ENCODE peak calls at places on chromosomes 7 and 10, in eight cellular contexts. One of them, this sample, is unnamed. For H3K36me3, the result is how much of the 10 kb centered on the place peaks cover.

GRCh38 chr10:5283305-5284158 is 81.2 kb upstream of the UCN3 start:
- DNase-seq in upper lobe of left lung: peak
- DNase-seq in esophagus squamous epithelium: no peak
- DNase-seq in body of pancreas: peak
- DNase-seq in transverse colon: peak
- DNase-seq in uterus: peak
- DNase-seq in H1: no peak
- DNase-seq in K562: peak
- DNase-seq in this sample: no peak

GRCh38 chr7:46996972-46997371 is 584.9 kb downstream of the TNS3 start:
- DNase-seq in upper lobe of left lung: no peak
- DNase-seq in esophagus squamous epithelium: no peak
- DNase-seq in body of pancreas: no peak
- DNase-seq in transverse colon: no peak
- DNase-seq in uterus: no peak
- DNase-seq in H1: no peak
- DNase-seq in K562: no peak
- DNase-seq in this sample: no peak

GRCh38 chr10:63630928-63631685 is 109.9 kb downstream of the REEP3 start:
- DNase-seq in upper lobe of left lung: no peak
- DNase-seq in esophagus squamous epithelium: no peak
- DNase-seq in body of pancreas: no peak
- DNase-seq in transverse colon: no peak
- DNase-seq in uterus: no peak
- DNase-seq in H1: no peak
- DNase-seq in K562: no peak
- DNase-seq in this sample: no peak

GRCh38 chr10:102485093-102485785 is 17.3 kb downstream of the ACTR1A start:
- DNase-seq in upper lobe of left lung: no peak
- DNase-seq in esophagus squamous epithelium: no peak
- DNase-seq in body of pancreas: no peak
- DNase-seq in transverse colon: no peak
- DNase-seq in uterus: no peak
- DNase-seq in H1: no peak
- DNase-seq in K562: no peak
- DNase-seq in this sample: no peak

GRCh38 chr7:74029094-74029785 is 1.3 kb downstream of the ELN start:
- DNase-seq in upper lobe of left lung: no peak
- DNase-seq in esophagus squamous epithelium: no peak
- DNase-seq in body of pancreas: peak
- DNase-seq in transverse colon: no peak
- DNase-seq in uterus: no peak
- DNase-seq in H1: no peak
- DNase-seq in K562: no peak
- DNase-seq in this sample: no peak

GRCh38 chr10:66257801-66258200 is 668.0 kb upstream of the LRRTM3 start:
- DNase-seq in upper lobe of left lung: no peak
- DNase-seq in esophagus squamous epithelium: no peak
- DNase-seq in body of pancreas: no peak
- DNase-seq in transverse colon: no peak
- DNase-seq in uterus: no peak
- DNase-seq in H1: no peak
- DNase-seq in K562: no peak
- DNase-seq in this sample: no peak

GRCh38 chr10:58318346-58318745 is 16.5 kb upstream of the UBE2D1 start:
- DNase-seq in upper lobe of left lung: no peak
- DNase-seq in esophagus squamous epithelium: no peak
- DNase-seq in body of pancreas: no peak
- DNase-seq in transverse colon: no peak
- DNase-seq in uterus: no peak
- DNase-seq in H1: no peak
- DNase-seq in K562: no peak
- DNase-seq in this sample: no peak

GRCh38 chr7:130958846-130959245 is 224.8 kb upstream of the KLF14 start:
- DNase-seq in upper lobe of left lung: no peak
- DNase-seq in esophagus squamous epithelium: no peak
- DNase-seq in body of pancreas: no peak
- DNase-seq in transverse colon: no peak
- DNase-seq in uterus: no peak
- DNase-seq in H1: no peak
- DNase-seq in K562: no peak
- DNase-seq in this sample: no peak

GRCh38 chr10:77856566-77856965 is 70.0 kb downstream of the DLG5 start:
- DNase-seq in upper lobe of left lung: no peak
- DNase-seq in esophagus squamous epithelium: no peak
- DNase-seq in body of pancreas: no peak
- DNase-seq in transverse colon: no peak
- DNase-seq in uterus: no peak
- DNase-seq in H1: no peak
- DNase-seq in K562: no peak
- DNase-seq in this sample: no peak

GRCh38 chr7:23356726-23357125 is 57.6 kb downstream of the MALSU1 start:
- DNase-seq in upper lobe of left lung: no peak
- DNase-seq in esophagus squamous epithelium: no peak
- DNase-seq in body of pancreas: no peak
- DNase-seq in transverse colon: no peak
- DNase-seq in uterus: no peak
- DNase-seq in H1: no peak
- DNase-seq in K562: no peak
- DNase-seq in this sample: no peak

GRCh38 chr7:28835800-28836199 is 122.3 kb downstream of the TRIL start:
- DNase-seq in upper lobe of left lung: no peak
- DNase-seq in esophagus squamous epithelium: no peak
- DNase-seq in body of pancreas: no peak
- DNase-seq in transverse colon: no peak
- DNase-seq in uterus: no peak
- DNase-seq in H1: no peak
- DNase-seq in K562: no peak
- DNase-seq in this sample: no peak

GRCh38 chr7:88344956-88345832 is 38.5 kb upstream of the STEAP4 start:
- DNase-seq in upper lobe of left lung: peak
- DNase-seq in esophagus squamous epithelium: no peak
- DNase-seq in body of pancreas: peak
- DNase-seq in transverse colon: peak
- DNase-seq in uterus: no peak
- DNase-seq in H1: peak
- DNase-seq in K562: peak
- DNase-seq in this sample: no peak

GRCh38 chr7:18320971-18321567 is 174.5 kb upstream of the HDAC9 start:
- DNase-seq in upper lobe of left lung: no peak
- DNase-seq in esophagus squamous epithelium: no peak
- DNase-seq in body of pancreas: no peak
- DNase-seq in transverse colon: no peak
- DNase-seq in uterus: no peak
- DNase-seq in H1: no peak
- DNase-seq in K562: peak
- DNase-seq in this sample: no peak

GRCh38 chr7:115135769-115136410 is 214.0 kb downstream of the MDFIC start:
- DNase-seq in upper lobe of left lung: no peak
- DNase-seq in esophagus squamous epithelium: no peak
- DNase-seq in body of pancreas: no peak
- DNase-seq in transverse colon: no peak
- DNase-seq in uterus: peak
- DNase-seq in H1: no peak
- DNase-seq in K562: no peak
- DNase-seq in this sample: no peak

GRCh38 chr7:103343332-103343731 is 1.2 kb downstream of the DNAJC2 start:
- DNase-seq in upper lobe of left lung: no peak
- DNase-seq in esophagus squamous epithelium: no peak
- DNase-seq in body of pancreas: no peak
- DNase-seq in transverse colon: no peak
- DNase-seq in uterus: no peak
- DNase-seq in H1: no peak
- DNase-seq in K562: no peak
- DNase-seq in this sample: no peak

GRCh38 chr10:104253106-104253505 is 1.6 kb upstream of the GSTO1 start:
- DNase-seq in upper lobe of left lung: no peak
- DNase-seq in esophagus squamous epithelium: no peak
- DNase-seq in body of pancreas: no peak
- DNase-seq in transverse colon: no peak
- DNase-seq in uterus: no peak
- DNase-seq in H1: no peak
- DNase-seq in K562: peak
- DNase-seq in this sample: no peak

GRCh38 chr10:133242611-133243356 is 5.1 kb downstream of the VENTX start:
- DNase-seq in upper lobe of left lung: no peak
- DNase-seq in esophagus squamous epithelium: no peak
- DNase-seq in body of pancreas: no peak
- DNase-seq in transverse colon: no peak
- DNase-seq in uterus: no peak
- DNase-seq in H1: no peak
- DNase-seq in K562: no peak
- DNase-seq in this sample: no peak

GRCh38 chr10:112159469-112159868 is 24.1 kb downstream of the GPAM start:
- DNase-seq in upper lobe of left lung: no peak
- DNase-seq in esophagus squamous epithelium: no peak
- DNase-seq in body of pancreas: no peak
- DNase-seq in transverse colon: no peak
- DNase-seq in uterus: no peak
- DNase-seq in H1: no peak
- DNase-seq in K562: no peak
- DNase-seq in this sample: no peak

GRCh38 chr10:133033742-133034048 is 54.0 kb upstream of the ADGRA1 start:
- DNase-seq in upper lobe of left lung: no peak
- DNase-seq in esophagus squamous epithelium: no peak
- DNase-seq in body of pancreas: no peak
- DNase-seq in transverse colon: no peak
- DNase-seq in uterus: no peak
- DNase-seq in H1: no peak
- DNase-seq in K562: no peak
- DNase-seq in this sample: no peak

GRCh38 chr10:121437596-121437995 is 160.6 kb downstream of the FGFR2 start:
- DNase-seq in upper lobe of left lung: peak
- DNase-seq in esophagus squamous epithelium: no peak
- DNase-seq in body of pancreas: no peak
- DNase-seq in transverse colon: peak
- DNase-seq in uterus: peak
- DNase-seq in H1: no peak
- DNase-seq in K562: no peak
- DNase-seq in this sample: no peak
- TF ChIP-seq CTCF in upper lobe of left lung: no peak
- TF ChIP-seq CTCF in esophagus squamous epithelium: no peak
- TF ChIP-seq CTCF in body of pancreas: no peak
- TF ChIP-seq CTCF in transverse colon: no peak
- TF ChIP-seq CTCF in uterus: no peak
- TF ChIP-seq CTCF in H1: no peak
- TF ChIP-seq CTCF in K562: no peak
- TF ChIP-seq CTCF in this sample: no peak

DNA sequence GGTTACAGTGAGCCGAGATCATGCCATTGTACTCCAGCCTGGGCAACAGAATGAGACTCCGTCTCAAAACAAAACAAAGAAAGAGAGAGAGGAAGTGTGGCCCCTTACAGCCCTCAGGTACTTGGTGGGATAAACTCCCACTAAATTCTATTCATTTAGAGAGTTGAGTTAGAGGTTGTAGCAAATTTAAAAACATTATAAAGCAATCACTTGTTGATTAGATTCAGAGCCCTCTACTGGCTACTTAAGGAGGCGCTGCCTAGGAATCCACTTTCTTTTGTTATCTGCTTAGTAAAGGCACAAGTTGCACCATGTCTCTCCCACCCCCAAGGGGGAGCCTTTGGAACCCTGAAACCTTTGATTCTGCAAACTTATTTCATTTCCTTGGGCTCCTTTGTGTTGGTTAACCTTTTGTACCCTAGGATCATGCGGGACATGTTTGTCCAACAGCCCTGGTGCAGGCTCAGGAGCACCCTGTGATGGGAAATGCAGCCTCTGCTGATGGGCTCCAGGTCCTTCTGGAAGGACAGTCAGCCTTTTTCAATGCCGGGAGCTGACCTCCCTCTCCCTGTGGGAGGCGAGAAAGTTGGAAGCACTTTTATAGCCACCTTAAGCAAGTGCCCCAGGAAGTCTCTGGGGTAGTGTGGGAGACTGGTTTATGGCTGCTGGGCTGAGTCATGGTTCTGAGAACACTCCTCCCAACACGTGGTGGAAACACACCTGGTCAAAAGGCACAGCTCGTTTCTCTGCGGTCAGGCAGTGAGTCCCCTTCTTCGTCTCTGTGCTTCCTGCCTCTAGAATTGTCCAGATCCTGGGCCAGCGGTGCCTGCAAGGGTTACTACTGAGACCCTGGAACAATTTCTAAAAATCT is 2.3 kb downstream of the HKDC1 start:
- DNase-seq in upper lobe of left lung: peak
- DNase-seq in esophagus squamous epithelium: peak
- DNase-seq in body of pancreas: peak
- DNase-seq in transverse colon: peak
- DNase-seq in uterus: peak
- DNase-seq in H1: peak
- DNase-seq in K562: peak
- DNase-seq in this sample: no peak
- TF ChIP-seq POLR2A in upper lobe of left lung: no peak
- TF ChIP-seq POLR2A in esophagus squamous epithelium: no peak
- TF ChIP-seq POLR2A in body of pancreas: no peak
- TF ChIP-seq POLR2A in transverse colon: peak
- TF ChIP-seq POLR2A in uterus: no peak
- TF ChIP-seq POLR2A in H1: no peak
- TF ChIP-seq POLR2A in K562: peak
- TF ChIP-seq POLR2A in this sample: no peak

GRCh38 chr7:105060923-105061322 is 46.9 kb downstream of the KMT2E start:
- DNase-seq in upper lobe of left lung: no peak
- DNase-seq in esophagus squamous epithelium: no peak
- DNase-seq in body of pancreas: no peak
- DNase-seq in transverse colon: no peak
- DNase-seq in uterus: no peak
- DNase-seq in H1: no peak
- DNase-seq in K562: no peak
- DNase-seq in this sample: no peak

GRCh38 chr7:105065104-105065503 is 51.1 kb downstream of the KMT2E start:
- DNase-seq in upper lobe of left lung: no peak
- DNase-seq in esophagus squamous epithelium: no peak
- DNase-seq in body of pancreas: no peak
- DNase-seq in transverse colon: no peak
- DNase-seq in uterus: no peak
- DNase-seq in H1: no peak
- DNase-seq in K562: no peak
- DNase-seq in this sample: no peak

GRCh38 chr7:105057472-105057871 is 43.5 kb downstream of the KMT2E start:
- DNase-seq in upper lobe of left lung: no peak
- DNase-seq in esophagus squamous epithelium: no peak
- DNase-seq in body of pancreas: no peak
- DNase-seq in transverse colon: no peak
- DNase-seq in uterus: no peak
- DNase-seq in H1: no peak
- DNase-seq in K562: no peak
- DNase-seq in this sample: no peak

GRCh38 chr7:105055621-105056020 is 41.6 kb downstream of the KMT2E start:
- DNase-seq in upper lobe of left lung: no peak
- DNase-seq in esophagus squamous epithelium: no peak
- DNase-seq in body of pancreas: no peak
- DNase-seq in transverse colon: no peak
- DNase-seq in uterus: no peak
- DNase-seq in H1: no peak
- DNase-seq in K562: no peak
- DNase-seq in this sample: no peak

GRCh38 chr7:105060394-105060793 is 46.4 kb downstream of the KMT2E start:
- DNase-seq in upper lobe of left lung: no peak
- DNase-seq in esophagus squamous epithelium: no peak
- DNase-seq in body of pancreas: no peak
- DNase-seq in transverse colon: no peak
- DNase-seq in uterus: no peak
- DNase-seq in H1: no peak
- DNase-seq in K562: no peak
- DNase-seq in this sample: no peak
- H3K36me3 ChIP-seq in upper lobe of left lung: under half
- H3K36me3 ChIP-seq in esophagus squamous epithelium: under half
- H3K36me3 ChIP-seq in body of pancreas: under half
- H3K36me3 ChIP-seq in transverse colon: under half
- H3K36me3 ChIP-seq in uterus: under half
- H3K36me3 ChIP-seq in H1: under half
- H3K36me3 ChIP-seq in K562: half or more
- H3K36me3 ChIP-seq in this sample: under half

GRCh38 chr7:30176463-30177090 is 41.8 kb downstream of the MTURN start:
- DNase-seq in upper lobe of left lung: no peak
- DNase-seq in esophagus squamous epithelium: no peak
- DNase-seq in body of pancreas: no peak
- DNase-seq in transverse colon: no peak
- DNase-seq in uterus: no peak
- DNase-seq in H1: no peak
- DNase-seq in K562: no peak
- DNase-seq in this sample: no peak
- TF ChIP-seq CTCF in upper lobe of left lung: no peak
- TF ChIP-seq CTCF in esophagus squamous epithelium: no peak
- TF ChIP-seq CTCF in body of pancreas: no peak
- TF ChIP-seq CTCF in transverse colon: no peak
- TF ChIP-seq CTCF in uterus: no peak
- TF ChIP-seq CTCF in H1: no peak
- TF ChIP-seq CTCF in K562: no peak
- TF ChIP-seq CTCF in this sample: no peak

This sample was measured in vagina.